ENCODE peak calls at places on chromosomes 2 and 18, in five cellular contexts. F is astrocyte, V is RWPE1, U is H9, B is Calu3. C is an unnamed sample.

GRCh38 chr2:68390600-68390999 is 25.5 kb downstream of the PLEK start:
- DNase-seq in F (no peak), V (no peak), U (no peak), B (no peak), C (no peak)

GRCh38 chr18:48889115-48889941 is 61.4 kb downstream of the SMAD7 start:
- DNase-seq in F (no peak), V (no peak), U (peak; percentile 80), B (no peak), C (no peak)

GRCh38 chr2:196244516-196244915 is 73.1 kb upstream of the STK17B start:
- DNase-seq in F (no peak), V (no peak), U (no peak), B (no peak), C (no peak)

GRCh38 chr2:110977388-110977787 is 143.3 kb upstream of the BCL2L11 start:
- DNase-seq in F (no peak), V (no peak), U (no peak), B (no peak), C (no peak)

GRCh38 chr2:89844221-89844943 is 1152.9 kb downstream of the RPIA start:
- DNase-seq in F (no peak), V (no peak), U (no peak), B (no peak), C (no peak)

GRCh38 chr2:15786901-15787300 is 153.4 kb upstream of the MYCN start:
- DNase-seq in F (no peak), V (no peak), U (no peak), B (no peak), C (no peak)

GRCh38 chr2:165629776-165630175 is 160.3 kb downstream of the CSRNP3 start:
- DNase-seq in F (no peak), V (no peak), U (no peak), B (no peak), C (no peak)

GRCh38 chr2:6931753-6932152 is 14.5 kb downstream of the RNF144A start:
- DNase-seq in F (no peak), V (no peak), U (no peak), B (no peak), C (no peak)

GRCh38 chr18:44771957-44772917 is 91.5 kb downstream of the SETBP1 start:
- DNase-seq in F (peak; percentile 13), V (no peak), U (no peak), B (no peak), C (no peak)

GRCh38 chr2:229901819-229902218 is 20.0 kb downstream of the TRIP12 start:
- DNase-seq in F (peak; percentile 81), V (peak; percentile 85), U (no peak), B (peak; percentile 46), C (no peak)

GRCh38 chr2:95344656-95345055 is 47.5 kb downstream of the KCNIP3 start:
- DNase-seq in F (no peak), V (no peak), U (no peak), B (no peak), C (no peak)

GRCh38 chr18:48589797-48590519 is 51.1 kb downstream of the CTIF start:
- DNase-seq in F (no peak), V (no peak), U (no peak), B (no peak), C (no peak)

GRCh38 chr2:203461736-203462135 is 73.4 kb downstream of the RAPH1 start:
- DNase-seq in F (no peak), V (no peak), U (no peak), B (no peak), C (no peak)

GRCh38 chr2:238060096-238060541 is 682 bp upstream of the SCLY start:
- DNase-seq in F (no peak), V (peak; percentile 13), U (no peak), B (no peak), C (no peak)

DNA sequence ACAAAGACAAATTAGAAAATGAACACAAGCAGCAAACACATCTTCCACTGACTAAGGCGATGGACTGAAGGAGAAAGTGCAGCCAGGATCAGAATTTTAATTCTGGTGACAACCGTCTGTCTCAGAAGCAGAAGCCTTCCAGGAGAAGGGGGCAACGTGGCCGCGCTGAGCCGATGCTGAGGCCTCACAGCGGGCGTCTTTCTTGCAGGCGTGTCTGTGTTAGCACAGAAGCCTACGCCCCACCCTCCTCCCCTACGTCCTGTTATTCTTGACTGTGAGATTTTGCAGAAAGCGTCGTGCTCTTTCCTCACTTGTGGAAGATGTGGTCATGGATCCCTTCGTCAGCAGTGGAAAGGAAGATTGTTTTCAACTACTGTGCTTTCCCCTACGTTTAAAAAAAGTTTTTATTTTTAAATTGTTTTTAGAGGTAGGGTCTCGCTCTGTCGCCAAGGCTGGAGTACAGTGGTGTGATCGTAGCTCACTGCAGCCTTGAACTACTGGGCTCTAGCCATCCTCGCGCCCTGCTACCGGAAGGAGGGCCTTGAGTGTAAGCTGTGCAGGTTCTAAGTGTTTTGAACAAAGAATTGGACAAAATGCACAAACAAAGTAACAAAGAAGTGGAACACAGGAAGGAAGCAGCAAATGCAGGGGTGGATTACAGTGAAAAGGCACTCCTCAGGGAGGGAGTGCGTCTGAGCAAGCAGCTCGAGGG is 422.0 kb downstream of the GALR1 start:
- DNase-seq in F (no peak), V (no peak), U (peak; percentile 59), B (no peak), C (no peak)
- TF ChIP-seq CTCF in F (no peak), V (no peak), U (no peak), B (no peak), C (no peak)

DNA sequence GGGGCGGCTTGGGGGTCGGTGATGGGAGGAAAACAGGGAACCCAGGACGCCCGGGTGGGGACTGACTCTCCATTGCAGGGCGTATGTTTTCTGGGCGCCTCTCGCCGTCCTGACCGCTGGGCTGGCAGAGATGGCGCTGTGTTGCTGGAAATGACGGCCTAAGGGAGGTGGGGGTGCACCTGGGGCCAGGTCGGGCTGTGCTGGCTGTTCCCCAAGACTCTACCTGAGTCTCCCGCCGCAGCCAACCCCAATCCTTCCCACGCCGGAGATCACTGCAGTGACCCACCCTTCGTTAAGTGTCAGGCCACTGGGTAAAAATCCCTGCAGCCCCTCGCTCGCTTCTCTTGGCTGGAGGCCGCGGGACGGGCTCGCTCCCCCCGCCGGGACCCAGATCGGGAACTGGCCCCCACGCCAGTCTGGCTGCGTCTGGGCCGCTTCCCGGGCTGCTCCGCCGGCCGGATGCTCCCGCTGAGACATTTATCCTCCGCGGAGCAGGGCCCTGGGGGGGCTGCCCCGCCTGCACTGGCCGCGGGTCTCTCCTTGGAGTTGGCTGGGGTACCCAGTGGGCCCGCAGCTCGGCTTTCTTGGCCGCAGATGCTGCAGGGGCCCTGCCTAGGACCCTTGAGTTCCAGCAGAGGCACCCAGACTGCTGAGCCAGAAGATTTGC is 7.8 kb upstream of the ARMC9 start:
- DNase-seq in F (peak; percentile 43), V (no peak), U (peak; percentile 84), B (peak; percentile 27), C (no peak)
- TF ChIP-seq CTCF in F (no peak), V (no peak), U (peak; percentile 48), B (no peak), C (no peak)

GRCh38 chr2:61538920-61539559 is 884 bp upstream of the XPO1 start:
- DNase-seq in F (peak; percentile 31), V (no peak), U (peak; percentile 49), B (peak; percentile 17), C (no peak)

GRCh38 chr2:61538179-61538919 is at the start of gene XPO1:
- DNase-seq in F (peak; percentile 98), V (peak; percentile 99), U (peak; percentile 99), B (peak; percentile 99), C (peak; percentile 96)

GRCh38 chr2:61537590-61538178 is 472 bp downstream of the XPO1 start:
- DNase-seq in F (no peak), V (no peak), U (no peak), B (no peak), C (no peak)

DNA sequence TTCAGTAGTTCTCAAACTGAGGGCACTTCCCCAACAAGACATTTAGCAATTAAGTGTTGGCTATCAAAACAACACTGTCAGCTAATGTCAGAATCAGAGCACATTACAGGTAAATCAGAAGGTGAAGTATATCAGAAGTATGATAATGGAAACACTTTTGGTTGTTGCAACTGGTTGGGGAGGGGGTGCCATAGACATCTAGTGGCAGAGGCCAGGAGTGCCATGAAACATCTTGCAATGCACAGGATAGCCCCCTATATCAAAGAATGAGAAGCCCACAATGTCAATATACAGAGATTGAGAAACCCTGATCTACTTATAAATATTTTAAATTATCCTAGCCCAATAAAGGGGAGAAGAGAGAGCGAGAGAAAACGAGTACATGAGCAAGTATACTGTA is 4.9 kb upstream of the XPO1 start:
- DNase-seq in F (no peak), V (no peak), U (no peak), B (no peak), C (no peak)
- TF ChIP-seq CTCF in F (no peak), V (no peak), U (peak; percentile 54), B (no peak), C (peak; percentile 21)

DNA sequence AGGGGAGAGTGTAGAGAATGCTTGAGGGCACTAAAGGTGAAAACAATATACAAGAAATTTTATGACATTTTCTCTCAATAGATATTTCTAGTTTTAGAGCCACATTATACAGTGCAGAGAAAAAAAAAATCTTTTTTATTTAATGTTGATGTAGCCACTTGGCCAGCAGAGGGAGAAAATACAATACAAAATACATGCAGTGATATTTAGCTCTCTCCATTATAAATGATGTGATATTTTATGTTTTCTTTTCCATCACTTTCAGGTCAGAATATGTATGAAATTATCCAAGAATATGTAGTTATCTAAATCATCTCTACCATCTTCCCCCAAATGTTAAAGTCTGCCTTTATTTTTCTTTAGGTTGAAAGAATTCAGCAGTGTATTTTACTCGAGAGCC is 533.6 kb upstream of the FSHR start:
- DNase-seq in F (no peak), V (no peak), U (no peak), B (no peak), C (no peak)
- TF ChIP-seq CTCF in F (peak; percentile 12), V (peak; percentile 24), U (peak; percentile 62), B (no peak), C (peak; percentile 13)

GRCh38 chr2:235161565-235161964 is 209.7 kb downstream of the SH3BP4 start:
- DNase-seq in F (no peak), V (no peak), U (no peak), B (no peak), C (no peak)

GRCh38 chr2:235157746-235158482 is 206.1 kb downstream of the SH3BP4 start:
- DNase-seq in F (no peak), V (no peak), U (no peak), B (no peak), C (no peak)

GRCh38 chr2:235162070-235162469 is 210.3 kb downstream of the SH3BP4 start:
- DNase-seq in F (no peak), V (no peak), U (no peak), B (no peak), C (no peak)

GRCh38 chr2:235162544-235163197 is 210.9 kb downstream of the SH3BP4 start:
- DNase-seq in F (no peak), V (no peak), U (no peak), B (no peak), C (no peak)

GRCh38 chr2:235160281-235160805 is 208.5 kb downstream of the SH3BP4 start:
- DNase-seq in F (no peak), V (no peak), U (no peak), B (no peak), C (no peak)
- TF ChIP-seq CTCF in F (no peak), V (no peak), U (no peak), B (no peak), C (no peak)

GRCh38 chr2:38528008-38528442 is 74.7 kb downstream of the HNRNPLL start:
- DNase-seq in F (peak; percentile 61), V (peak; percentile 49), U (peak; percentile 67), B (peak; percentile 51), C (no peak)
- TF ChIP-seq CTCF in F (no peak), V (peak; percentile 11), U (no peak), B (no peak), C (no peak)

C was measured in GM12864.